ENCODE peak calls at places on chromosome 7, in nine cellular contexts. P, T, W, Y, J, D, K, C and F are unnamed samples.
A peak's percentile ranks its signal among the peaks of the same experiment; 100 is the strongest.

GRCh38 chr7:127953423-127953822 is 77.8 kb downstream of the LRRC4 start:
- DNase-seq in C (no peak), K (no peak), T (no peak), J (no peak), P (no peak), Y (no peak), W (no peak), D (no peak), F (no peak)

GRCh38 chr7:103735377-103735776 is 254.1 kb downstream of the RELN start:
- DNase-seq in C (no peak), T (no peak), K (no peak), W (peak; percentile 59), D (no peak), P (no peak), Y (no peak), J (no peak), F (peak; percentile 6)

GRCh38 chr7:129159539-129159938 is 15.0 kb downstream of the TSPAN33 start:
- DNase-seq in K (no peak), W (no peak), C (no peak), J (no peak), T (no peak), Y (no peak), D (no peak), P (no peak), F (no peak)

GRCh38 chr7:45212606-45213005 is 55.0 kb downstream of the RAMP3 start:
- DNase-seq in P (no peak), Y (no peak), W (no peak), J (no peak), T (no peak), C (no peak), K (no peak), D (no peak), F (no peak)

GRCh38 chr7:93249749-93250148 is 17.6 kb downstream of the VPS50 start:
- DNase-seq in K (no peak), P (no peak), D (no peak), T (peak; percentile 3), W (peak; percentile 46), J (no peak), C (no peak), Y (no peak), F (no peak)

GRCh38 chr7:108239501-108240225 is 109.5 kb upstream of the LAMB4 start:
- DNase-seq in K (no peak), W (no peak), P (no peak), Y (no peak), J (no peak), T (peak; percentile 93), C (no peak), D (no peak), F (no peak)

GRCh38 chr7:30276203-30276900 is 8.0 kb upstream of the ZNRF2 start:
- DNase-seq in P (no peak), W (peak; percentile 63), D (peak; percentile 50), C (no peak), T (peak; percentile 71), J (peak; percentile 65), Y (no peak), K (peak; percentile 77), F (no peak)

GRCh38 chr7:123522061-123522460 is 12.3 kb downstream of the IQUB start:
- DNase-seq in D (peak; percentile 45), K (no peak), P (no peak), Y (no peak), C (no peak), W (no peak), T (no peak), J (no peak), F (no peak)

GRCh38 chr7:845091-845490 is 12.8 kb downstream of the SUN1 start:
- DNase-seq in Y (no peak), W (no peak), J (no peak), P (no peak), C (no peak), K (no peak), D (no peak), T (no peak), F (no peak)

GRCh38 chr7:139359366-139360209 is at the start of gene LUC7L2:
- DNase-seq in D (peak; percentile 98), Y (peak; percentile 100), J (peak; percentile 100), C (peak; percentile 99), P (peak; percentile 94), W (peak; percentile 98), K (peak; percentile 99), T (peak; percentile 99), F (peak; percentile 95)

GRCh38 chr7:152108359-152108758 is 82.9 kb downstream of the GALNT11 start:
- DNase-seq in C (no peak), K (peak; percentile 9), W (peak; percentile 12), J (no peak), P (no peak), T (peak; percentile 17), Y (no peak), D (no peak), F (no peak)

GRCh38 chr7:102028206-102028826 is 210.9 kb downstream of the CUX1 start:
- DNase-seq in D (no peak), C (no peak), J (peak; percentile 46), K (peak; percentile 72), T (no peak), P (no peak), Y (peak; percentile 31), W (no peak), F (no peak)